ENCODE peak calls at places on chromosomes 2 and 18, in seven cellular contexts. C is activated T-helper 1 cell treated with Interleukin-2 at 50 U/mL for 16 hours; N is heart right ventricle; A is islet precursor cell; J is RPMI7951; T is effector memory CD4-positive, alpha-beta T cell; G is mucosa of descending colon. V is an unnamed sample.
A peak's percentile ranks its signal among the peaks of the same experiment; 100 is the strongest.

GRCh38 chr2:32363588-32363987 is 6.8 kb downstream of the BIRC6 start:
- DNase-seq in C (no peak), N (no peak), A (no peak), J (no peak), T (no peak), G (no peak), V (no peak)

GRCh38 chr18:10072659-10073309 is 159.0 kb downstream of the VAPA start:
- DNase-seq in C (no peak), N (no peak), A (no peak), J (peak; percentile 74), T (no peak), G (no peak), V (no peak)

GRCh38 chr18:48934708-48935432 is 15.9 kb downstream of the SMAD7 start:
- DNase-seq in C (no peak), N (peak; percentile 73), A (no peak), J (peak; percentile 69), T (no peak), G (peak; percentile 42), V (no peak)

GRCh38 chr2:30149976-30150375 is 3.2 kb downstream of the YPEL5 start:
- DNase-seq in C (no peak), N (no peak), A (no peak), J (no peak), T (no peak), G (no peak), V (no peak)

GRCh38 chr18:23063502-23063901 is 71.8 kb upstream of the CABLES1 start:
- DNase-seq in C (no peak), N (no peak), A (no peak), J (no peak), T (no peak), G (no peak), V (no peak)

GRCh38 chr2:152335851-152336102 is 803 bp downstream of the FMNL2 start:
- DNase-seq in C (no peak), N (peak; percentile 28), A (peak; percentile 57), J (no peak), T (no peak), G (no peak), V (no peak)

GRCh38 chr2:190181066-190181681 is 118.6 kb upstream of the MSTN start:
- DNase-seq in C (no peak), N (no peak), A (no peak), J (peak; percentile 53), T (no peak), G (no peak), V (no peak)

GRCh38 chr2:149410701-149411484 is 80.5 kb downstream of the LYPD6 start:
- DNase-seq in C (no peak), N (no peak), A (no peak), J (peak; percentile 51), T (no peak), G (no peak), V (no peak)

GRCh38 chr2:111235616-111236015 is 114.9 kb downstream of the BCL2L11 start:
- DNase-seq in C (no peak), N (no peak), A (no peak), J (no peak), T (no peak), G (no peak), V (no peak)

GRCh38 chr2:86622878-86623548 is 652 bp downstream of the RNF103 start:
- DNase-seq in C (peak; percentile 13), N (peak; percentile 69), A (peak; percentile 60), J (no peak), T (no peak), G (peak; percentile 77), V (no peak)

GRCh38 chr2:120952318-120952717 is 216.7 kb downstream of the GLI2 start:
- DNase-seq in C (no peak), N (no peak), A (no peak), J (peak; percentile 93), T (no peak), G (no peak), V (no peak)

GRCh38 chr2:69915050-69915945 is at the start of gene MXD1:
- DNase-seq in C (no peak), N (no peak), A (peak; percentile 59), J (no peak), T (no peak), G (peak; percentile 70), V (peak; percentile 91)